ENCODE peak calls at places on chromosomes 5 and 9, in four cellular contexts. P is transverse colon, R is HCT116, J is body of pancreas. B is an unnamed sample.

GRCh38 chr9:2853517-2853916 is 9.6 kb upstream of the PUM3 start:
- DNase-seq in J (no peak), R (no peak), P (no peak), B (no peak)

GRCh38 chr5:110321117-110321516 is 405.4 kb downstream of the TMEM232 start:
- DNase-seq in R (no peak), J (no peak), P (no peak), B (no peak)

GRCh38 chr5:112338681-112339337 is 80.3 kb downstream of the EPB41L4A start:
- DNase-seq in R (no peak), P (no peak), J (peak; percentile 18), B (no peak)

GRCh38 chr5:176744584-176744965 is 65.8 kb upstream of the UNC5A start:
- DNase-seq in J (no peak), R (no peak), P (no peak), B (no peak)

GRCh38 chr5:93604119-93604963 is 21.3 kb downstream of the NR2F1 start:
- DNase-seq in R (no peak), J (no peak), P (no peak), B (no peak)

GRCh38 chr9:13181652-13182051 is 97.8 kb downstream of the MPDZ start:
- DNase-seq in R (no peak), J (no peak), P (no peak), B (no peak)

GRCh38 chr9:3758816-3759576 is 233.2 kb upstream of the RFX3 start:
- DNase-seq in J (no peak), P (no peak), R (no peak), B (no peak)

GRCh38 chr5:179960204-179960831 is 52.6 kb upstream of the TBC1D9B start:
- DNase-seq in P (no peak), R (no peak), J (no peak), B (no peak)

GRCh38 chr5:130270786-130271185 is 366.5 kb downstream of the CHSY3 start:
- DNase-seq in R (no peak), J (no peak), P (no peak), B (no peak)

GRCh38 chr5:168600409-168600808 is 21.2 kb upstream of the PANK3 start:
- DNase-seq in R (no peak), P (peak; percentile 71), J (peak; percentile 37), B (no peak)

GRCh38 chr5:77103457-77103856 is 16.4 kb upstream of the ZBED3 start:
- DNase-seq in R (no peak), J (no peak), P (no peak), B (no peak)

GRCh38 chr9:110808599-110808980 is 140.0 kb downstream of the MUSK start:
- DNase-seq in P (no peak), R (no peak), J (no peak), B (no peak)

GRCh38 chr9:89593776-89594427 is 10.9 kb upstream of the GADD45G start:
- DNase-seq in J (peak; percentile 77), R (no peak), P (peak; percentile 69), B (peak; percentile 77)

GRCh38 chr9:127761491-127761904 is 17.0 kb downstream of the SH2D3C start:
- DNase-seq in J (no peak), R (no peak), P (no peak), B (no peak)
- H3K4me3 ChIP-seq in J (no peak overlapping the region), R (no peak overlapping the region), P (no peak overlapping the region), B (no peak overlapping the region)

DNA sequence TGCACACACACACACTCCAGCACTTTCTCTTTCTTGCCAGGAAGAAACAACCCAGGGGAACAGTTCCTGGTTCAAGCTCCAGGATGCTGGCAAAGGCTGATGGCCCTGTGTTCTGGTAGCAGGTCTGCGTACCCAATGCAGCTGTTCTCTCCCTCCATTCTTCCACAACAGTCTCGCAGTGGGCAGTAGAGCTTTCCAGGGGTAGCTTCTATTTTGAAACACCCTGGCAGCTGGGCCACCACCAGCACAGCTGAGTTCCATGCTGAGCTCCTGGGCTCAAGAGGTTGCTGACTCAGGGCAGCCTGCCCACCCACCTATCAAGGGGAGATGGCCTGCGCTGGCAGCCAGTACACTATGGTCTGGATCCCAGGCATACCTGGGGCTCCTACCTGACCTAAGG is 4.7 kb downstream of the VDAC1 start:
- DNase-seq in J (no peak), P (no peak), R (no peak), B (no peak)
- TF ChIP-seq POLR2A in J (no peak), P (no peak), R (no peak), B (no peak)

GRCh38 chr5:178769617-178770290 is 39.3 kb upstream of the ZNF354A start:
- DNase-seq in R (no peak), J (peak; percentile 16), P (no peak), B (no peak)

GRCh38 chr5:178765753-178766300 is 35.4 kb upstream of the ZNF354A start:
- DNase-seq in J (no peak), P (no peak), R (no peak), B (peak; percentile 6)

GRCh38 chr5:178770621-178771020 is 40.2 kb upstream of the ZNF354A start:
- DNase-seq in R (no peak), J (no peak), P (no peak), B (no peak)

GRCh38 chr5:178766936-178767912 is 36.8 kb upstream of the ZNF354A start:
- DNase-seq in J (no peak), P (no peak), R (no peak), B (no peak)

DNA sequence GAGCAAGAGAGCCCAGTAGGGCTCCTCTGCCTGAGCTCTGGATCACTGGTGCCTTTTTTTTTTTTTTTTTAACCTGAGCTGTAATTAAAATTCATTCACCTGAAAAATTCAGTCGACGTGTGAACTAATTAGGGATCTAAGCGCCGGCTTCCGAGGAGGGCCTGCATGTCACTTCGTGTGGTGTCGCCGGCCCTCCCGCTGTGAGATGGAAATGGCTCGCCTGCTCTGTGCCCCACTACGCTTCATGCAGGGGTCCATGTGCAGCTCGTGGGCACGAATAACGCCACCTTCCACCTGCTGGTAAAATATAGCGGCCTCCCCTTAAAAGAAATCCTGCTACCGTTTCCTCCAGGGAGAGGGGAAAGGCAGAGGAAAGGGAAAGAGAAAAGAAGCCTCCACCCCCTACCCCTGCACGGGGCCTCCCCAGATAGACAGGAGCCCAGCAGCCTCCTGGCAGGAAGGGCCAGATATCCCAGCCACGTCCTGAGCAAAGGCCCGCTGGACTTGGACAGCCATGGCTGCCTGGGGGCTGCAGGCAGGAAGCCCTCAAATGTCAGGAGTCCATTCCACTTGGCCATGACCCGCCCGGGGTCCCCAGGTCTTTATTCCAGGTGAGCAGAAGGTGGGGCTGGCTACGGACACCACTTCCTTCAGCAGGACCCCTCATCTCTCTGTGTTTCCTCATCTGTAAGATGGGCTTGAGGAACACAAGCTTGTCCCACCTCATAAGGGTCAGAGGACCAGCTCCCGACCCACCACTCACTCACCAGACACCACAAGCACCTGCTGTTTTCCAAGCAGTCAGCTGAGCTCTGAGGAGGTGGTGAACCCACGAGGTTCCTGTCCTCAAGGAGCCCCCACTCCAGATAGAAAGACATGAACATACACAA is 38.2 kb upstream of the ZNF354A start:
- DNase-seq in R (no peak), J (no peak), P (no peak), B (no peak)
- H3K27me3 ChIP-seq in R (no peaks in the 10 kb centered on the region), J (no peaks in the 10 kb centered on the region), P (no peaks in the 10 kb centered on the region), B (no peaks in the 10 kb centered on the region)

GRCh38 chr9:131669234-131670172 is 70.4 kb downstream of the RAPGEF1 start:
- DNase-seq in J (no peak), R (no peak), P (no peak), B (no peak)

GRCh38 chr9:131668439-131669233 is 71.2 kb downstream of the RAPGEF1 start:
- DNase-seq in R (no peak), J (peak; percentile 66), P (no peak), B (no peak)

GRCh38 chr9:131666779-131667178 is 73.1 kb downstream of the RAPGEF1 start:
- DNase-seq in P (no peak), J (no peak), R (no peak), B (no peak)

GRCh38 chr9:131667576-131667975 is 72.3 kb downstream of the RAPGEF1 start:
- DNase-seq in R (no peak), J (no peak), P (no peak), B (no peak)

DNA sequence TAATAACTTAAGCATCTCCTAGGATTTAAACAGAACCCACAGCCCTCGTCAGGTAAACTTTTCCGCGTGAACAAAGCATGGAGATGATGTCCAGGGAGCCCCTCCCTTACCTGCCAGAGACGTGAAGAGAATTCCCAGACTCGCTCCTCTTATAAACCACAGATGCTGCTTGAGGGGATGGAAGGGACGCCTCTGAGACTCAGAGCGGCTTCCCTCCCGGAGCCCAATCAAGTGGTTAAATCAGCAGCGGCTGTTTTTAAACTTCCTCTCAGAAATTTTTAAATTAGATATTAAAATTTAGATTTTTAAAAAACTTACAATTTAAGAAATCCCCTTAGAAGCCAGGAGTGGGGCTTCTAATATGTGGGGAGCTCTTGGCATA is 71.8 kb downstream of the RAPGEF1 start:
- DNase-seq in P (no peak), J (no peak), R (no peak), B (no peak)
- H3K4me3 ChIP-seq in P (no peak overlapping the region), J (no peak overlapping the region), R (no peak overlapping the region), B (no peak overlapping the region)

GRCh38 chr9:20624201-20625002 is 2.1 kb upstream of the MLLT3 start:
- DNase-seq in P (peak; percentile 65), R (peak; percentile 64), J (peak; percentile 70), B (peak; percentile 82)
- TF ChIP-seq POLR2A in P (no peak), R (no peak), J (no peak), B (no peak)

GRCh38 chr9:121498150-121498486 is 1.5 kb downstream of the GGTA1 start:
- DNase-seq in J (peak; percentile 78), P (peak; percentile 49), R (peak; percentile 77), B (peak; percentile 77)

GRCh38 chr9:121499427-121500164 is at the start of gene GGTA1:
- DNase-seq in J (peak; percentile 54), R (no peak), P (peak; percentile 48), B (peak; percentile 51)

GRCh38 chr9:121498487-121499176 is 1.0 kb downstream of the GGTA1 start:
- DNase-seq in J (peak; percentile 23), P (no peak), R (no peak), B (peak; percentile 43)

GRCh38 chr9:121499177-121499426 is 542 bp downstream of the GGTA1 start:
- DNase-seq in J (no peak), R (no peak), P (no peak), B (no peak)

DNA sequence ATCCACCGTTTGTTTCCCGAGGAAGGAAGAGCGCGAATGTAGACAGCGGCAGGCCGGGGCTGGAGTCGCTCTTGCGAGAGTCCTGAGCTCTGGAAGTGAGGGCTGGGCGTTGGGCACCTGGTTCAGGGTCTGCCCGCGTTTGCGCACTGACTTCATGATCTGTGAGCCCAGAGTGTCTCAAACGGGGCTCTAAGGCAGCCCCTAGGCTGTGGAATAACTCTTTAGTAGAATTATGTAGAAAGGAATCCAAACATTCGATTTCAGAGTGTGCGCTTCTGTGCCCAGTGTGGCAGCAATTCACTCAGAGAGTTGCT is 478 bp upstream of the GGTA1 start:
- DNase-seq in R (no peak), J (no peak), P (no peak), B (no peak)
- H3K27me3 ChIP-seq in R (no peaks in the 10 kb centered on the region), J (no peaks in the 10 kb centered on the region), P (peaks cover 49% of the 10 kb centered on the region), B (no peaks in the 10 kb centered on the region)

B was measured in testis.